ENCODE peak calls at places on chromosome 11, in four cellular contexts. One of them, this sample, is unnamed.

GRCh38 chr11:107653077-107653476 is 58.8 kb downstream of the SLN start:
- DNase-seq in bronchial epithelial cell: no peak
- DNase-seq in NCI-H1417 treated with DMSO at 0.1 percent for 48 hours: no peak
- DNase-seq in CD4-positive, alpha-beta memory T cell: no peak
- DNase-seq in this sample: no peak

GRCh38 chr11:31958086-31958735 is 132.7 kb upstream of the RCN1 start:
- DNase-seq in bronchial epithelial cell: peak
- DNase-seq in NCI-H1417 treated with DMSO at 0.1 percent for 48 hours: no peak
- DNase-seq in CD4-positive, alpha-beta memory T cell: peak
- DNase-seq in this sample: peak

GRCh38 chr11:102495161-102496042 is 35.1 kb downstream of the MMP7 start:
- DNase-seq in bronchial epithelial cell: peak
- DNase-seq in NCI-H1417 treated with DMSO at 0.1 percent for 48 hours: peak
- DNase-seq in CD4-positive, alpha-beta memory T cell: peak
- DNase-seq in this sample: peak

GRCh38 chr11:1012740-1013627 is 23.5 kb downstream of the MUC6 start:
- DNase-seq in bronchial epithelial cell: no peak
- DNase-seq in NCI-H1417 treated with DMSO at 0.1 percent for 48 hours: peak
- DNase-seq in CD4-positive, alpha-beta memory T cell: no peak
- DNase-seq in this sample: no peak

GRCh38 chr11:65129649-65130441 is 4.5 kb downstream of the SYVN1 start:
- DNase-seq in bronchial epithelial cell: no peak
- DNase-seq in NCI-H1417 treated with DMSO at 0.1 percent for 48 hours: no peak
- DNase-seq in CD4-positive, alpha-beta memory T cell: no peak
- DNase-seq in this sample: no peak

GRCh38 chr11:119195680-119196079 is 10.4 kb downstream of the NHERF4 start:
- DNase-seq in bronchial epithelial cell: peak
- DNase-seq in NCI-H1417 treated with DMSO at 0.1 percent for 48 hours: no peak
- DNase-seq in CD4-positive, alpha-beta memory T cell: no peak
- DNase-seq in this sample: peak

GRCh38 chr11:69234171-69234570 is 59.8 kb upstream of the MYEOV start:
- DNase-seq in bronchial epithelial cell: no peak
- DNase-seq in NCI-H1417 treated with DMSO at 0.1 percent for 48 hours: no peak
- DNase-seq in CD4-positive, alpha-beta memory T cell: no peak
- DNase-seq in this sample: no peak

GRCh38 chr11:130146797-130147196 is 12.8 kb upstream of the ST14 start:
- DNase-seq in bronchial epithelial cell: no peak
- DNase-seq in NCI-H1417 treated with DMSO at 0.1 percent for 48 hours: no peak
- DNase-seq in CD4-positive, alpha-beta memory T cell: peak
- DNase-seq in this sample: no peak

GRCh38 chr11:103110406-103110805 is 1.2 kb downstream of the DYNC2H1 start:
- DNase-seq in bronchial epithelial cell: peak
- DNase-seq in NCI-H1417 treated with DMSO at 0.1 percent for 48 hours: no peak
- DNase-seq in CD4-positive, alpha-beta memory T cell: no peak
- DNase-seq in this sample: peak

GRCh38 chr11:8754241-8754640 is 71.6 kb downstream of the RPL27A start:
- DNase-seq in bronchial epithelial cell: no peak
- DNase-seq in NCI-H1417 treated with DMSO at 0.1 percent for 48 hours: no peak
- DNase-seq in CD4-positive, alpha-beta memory T cell: no peak
- DNase-seq in this sample: no peak

GRCh38 chr11:61899146-61899841 is 7.9 kb upstream of the FADS3 start:
- DNase-seq in bronchial epithelial cell: peak
- DNase-seq in NCI-H1417 treated with DMSO at 0.1 percent for 48 hours: peak
- DNase-seq in CD4-positive, alpha-beta memory T cell: peak
- DNase-seq in this sample: peak

GRCh38 chr11:57458410-57459111 is 1.8 kb upstream of the RTN4RL2 start:
- DNase-seq in bronchial epithelial cell: no peak
- DNase-seq in NCI-H1417 treated with DMSO at 0.1 percent for 48 hours: no peak
- DNase-seq in CD4-positive, alpha-beta memory T cell: peak
- DNase-seq in this sample: no peak

GRCh38 chr11:13051257-13051656 is 42.1 kb downstream of the RASSF10 start:
- DNase-seq in bronchial epithelial cell: peak
- DNase-seq in NCI-H1417 treated with DMSO at 0.1 percent for 48 hours: no peak
- DNase-seq in CD4-positive, alpha-beta memory T cell: no peak
- DNase-seq in this sample: peak

GRCh38 chr11:132140056-132140455 is 769.6 kb downstream of the NTM start:
- DNase-seq in bronchial epithelial cell: no peak
- DNase-seq in NCI-H1417 treated with DMSO at 0.1 percent for 48 hours: no peak
- DNase-seq in CD4-positive, alpha-beta memory T cell: no peak
- DNase-seq in this sample: no peak

GRCh38 chr11:69828276-69828970 is 9.2 kb upstream of the FGF3 start:
- DNase-seq in bronchial epithelial cell: no peak
- DNase-seq in NCI-H1417 treated with DMSO at 0.1 percent for 48 hours: no peak
- DNase-seq in CD4-positive, alpha-beta memory T cell: no peak
- DNase-seq in this sample: no peak

GRCh38 chr11:134365011-134365925 is 33.5 kb downstream of the GLB1L2 start:
- DNase-seq in bronchial epithelial cell: no peak
- DNase-seq in NCI-H1417 treated with DMSO at 0.1 percent for 48 hours: no peak
- DNase-seq in CD4-positive, alpha-beta memory T cell: no peak
- DNase-seq in this sample: no peak

GRCh38 chr11:112694813-112695212 is 266.4 kb upstream of the NCAM1 start:
- DNase-seq in bronchial epithelial cell: peak
- DNase-seq in NCI-H1417 treated with DMSO at 0.1 percent for 48 hours: no peak
- DNase-seq in CD4-positive, alpha-beta memory T cell: no peak
- DNase-seq in this sample: peak

GRCh38 chr11:76808996-76809395 is 25.8 kb downstream of the TSKU start:
- DNase-seq in bronchial epithelial cell: no peak
- DNase-seq in NCI-H1417 treated with DMSO at 0.1 percent for 48 hours: no peak
- DNase-seq in CD4-positive, alpha-beta memory T cell: no peak
- DNase-seq in this sample: no peak

GRCh38 chr11:534592-535518 is 521 bp downstream of the HRAS start:
- DNase-seq in bronchial epithelial cell: peak
- DNase-seq in NCI-H1417 treated with DMSO at 0.1 percent for 48 hours: no peak
- DNase-seq in CD4-positive, alpha-beta memory T cell: peak
- DNase-seq in this sample: peak

GRCh38 chr11:60743058-60743457 is 13.6 kb upstream of the MS4A15 start:
- DNase-seq in bronchial epithelial cell: no peak
- DNase-seq in NCI-H1417 treated with DMSO at 0.1 percent for 48 hours: no peak
- DNase-seq in CD4-positive, alpha-beta memory T cell: no peak
- DNase-seq in this sample: no peak

GRCh38 chr11:60370811-60371297 is 7.5 kb upstream of the MS4A7 start:
- DNase-seq in bronchial epithelial cell: peak
- DNase-seq in NCI-H1417 treated with DMSO at 0.1 percent for 48 hours: peak
- DNase-seq in CD4-positive, alpha-beta memory T cell: no peak
- DNase-seq in this sample: peak

GRCh38 chr11:32334822-32335221 is 100.5 kb downstream of the WT1 start:
- DNase-seq in bronchial epithelial cell: no peak
- DNase-seq in NCI-H1417 treated with DMSO at 0.1 percent for 48 hours: no peak
- DNase-seq in CD4-positive, alpha-beta memory T cell: no peak
- DNase-seq in this sample: no peak

GRCh38 chr11:79285756-79286155 is 155.1 kb downstream of the TENM4 start:
- DNase-seq in bronchial epithelial cell: no peak
- DNase-seq in NCI-H1417 treated with DMSO at 0.1 percent for 48 hours: no peak
- DNase-seq in CD4-positive, alpha-beta memory T cell: no peak
- DNase-seq in this sample: no peak

GRCh38 chr11:122724520-122724919 is 69.0 kb downstream of the UBASH3B start:
- DNase-seq in bronchial epithelial cell: no peak
- DNase-seq in NCI-H1417 treated with DMSO at 0.1 percent for 48 hours: no peak
- DNase-seq in CD4-positive, alpha-beta memory T cell: no peak
- DNase-seq in this sample: no peak

GRCh38 chr11:114883472-114883871 is 205.1 kb downstream of the NXPE2 start:
- DNase-seq in bronchial epithelial cell: no peak
- DNase-seq in NCI-H1417 treated with DMSO at 0.1 percent for 48 hours: no peak
- DNase-seq in CD4-positive, alpha-beta memory T cell: no peak
- DNase-seq in this sample: no peak

GRCh38 chr11:35943761-35944502 is at the start of gene LDLRAD3:
- DNase-seq in bronchial epithelial cell: peak
- DNase-seq in NCI-H1417 treated with DMSO at 0.1 percent for 48 hours: no peak
- DNase-seq in CD4-positive, alpha-beta memory T cell: no peak
- DNase-seq in this sample: peak

GRCh38 chr11:107929611-107930200 is 1.5 kb downstream of the RAB39A start:
- DNase-seq in bronchial epithelial cell: no peak
- DNase-seq in NCI-H1417 treated with DMSO at 0.1 percent for 48 hours: no peak
- DNase-seq in CD4-positive, alpha-beta memory T cell: no peak
- DNase-seq in this sample: no peak

GRCh38 chr11:42802211-42802918 is 509.4 kb upstream of the API5 start:
- DNase-seq in bronchial epithelial cell: no peak
- DNase-seq in NCI-H1417 treated with DMSO at 0.1 percent for 48 hours: no peak
- DNase-seq in CD4-positive, alpha-beta memory T cell: no peak
- DNase-seq in this sample: no peak

GRCh38 chr11:124536520-124536919 is 6.9 kb downstream of the OR8B12 start:
- DNase-seq in bronchial epithelial cell: peak
- DNase-seq in NCI-H1417 treated with DMSO at 0.1 percent for 48 hours: no peak
- DNase-seq in CD4-positive, alpha-beta memory T cell: no peak
- DNase-seq in this sample: no peak